ENCODE peak calls at places on chromosomes 13 and 19, in six cellular contexts. One of them, this sample, is unnamed.

GRCh38 chr13:113041821-113042335 is 63.7 kb upstream of the F7 start:
- DNase-seq in H1: no peak
- DNase-seq in upper lobe of left lung: no peak
- DNase-seq in stomach: no peak
- DNase-seq in transverse colon: no peak
- DNase-seq in SK-N-SH: no peak
- DNase-seq in this sample: no peak

GRCh38 chr13:111227405-111227804 is 93.0 kb upstream of the TEX29 start:
- DNase-seq in upper lobe of left lung: no peak
- DNase-seq in stomach: no peak
- DNase-seq in transverse colon: no peak
- DNase-seq in H1: no peak
- DNase-seq in SK-N-SH: no peak
- DNase-seq in this sample: no peak

GRCh38 chr19:4911314-4911713 is 2.0 kb downstream of the UHRF1 start:
- DNase-seq in transverse colon: no peak
- DNase-seq in upper lobe of left lung: no peak
- DNase-seq in SK-N-SH: no peak
- DNase-seq in stomach: no peak
- DNase-seq in H1: no peak
- DNase-seq in this sample: no peak

GRCh38 chr19:46299004-46299509 is 2.2 kb downstream of the HIF3A start:
- DNase-seq in H1: no peak
- DNase-seq in stomach: peak; percentile 99
- DNase-seq in transverse colon: peak; percentile 98
- DNase-seq in upper lobe of left lung: peak; percentile 95
- DNase-seq in SK-N-SH: peak; percentile 99
- DNase-seq in this sample: peak; percentile 99

GRCh38 chr19:39778763-39779162 is at the start of gene LEUTX:
- DNase-seq in H1: no peak
- DNase-seq in stomach: no peak
- DNase-seq in SK-N-SH: no peak
- DNase-seq in upper lobe of left lung: no peak
- DNase-seq in transverse colon: no peak
- DNase-seq in this sample: no peak

GRCh38 chr19:39299404-39299803 is 3.2 kb downstream of the IFNL1 start:
- DNase-seq in upper lobe of left lung: no peak
- DNase-seq in SK-N-SH: no peak
- DNase-seq in stomach: no peak
- DNase-seq in H1: no peak
- DNase-seq in transverse colon: no peak
- DNase-seq in this sample: no peak

GRCh38 chr13:99018418-99019180 is 40.7 kb upstream of the DOCK9 start:
- DNase-seq in upper lobe of left lung: no peak
- DNase-seq in transverse colon: no peak
- DNase-seq in stomach: no peak
- DNase-seq in H1: no peak
- DNase-seq in SK-N-SH: no peak
- DNase-seq in this sample: peak; percentile 14

GRCh38 chr19:4473708-4474503 is 1.8 kb downstream of the HDGFL2 start:
- DNase-seq in H1: peak; percentile 52
- DNase-seq in transverse colon: no peak
- DNase-seq in stomach: no peak
- DNase-seq in upper lobe of left lung: no peak
- DNase-seq in SK-N-SH: peak; percentile 43
- DNase-seq in this sample: no peak

GRCh38 chr13:76523740-76524382 is 362.3 kb downstream of the KCTD12 start:
- DNase-seq in SK-N-SH: no peak
- DNase-seq in upper lobe of left lung: no peak
- DNase-seq in H1: no peak
- DNase-seq in stomach: no peak
- DNase-seq in transverse colon: no peak
- DNase-seq in this sample: no peak

DNA sequence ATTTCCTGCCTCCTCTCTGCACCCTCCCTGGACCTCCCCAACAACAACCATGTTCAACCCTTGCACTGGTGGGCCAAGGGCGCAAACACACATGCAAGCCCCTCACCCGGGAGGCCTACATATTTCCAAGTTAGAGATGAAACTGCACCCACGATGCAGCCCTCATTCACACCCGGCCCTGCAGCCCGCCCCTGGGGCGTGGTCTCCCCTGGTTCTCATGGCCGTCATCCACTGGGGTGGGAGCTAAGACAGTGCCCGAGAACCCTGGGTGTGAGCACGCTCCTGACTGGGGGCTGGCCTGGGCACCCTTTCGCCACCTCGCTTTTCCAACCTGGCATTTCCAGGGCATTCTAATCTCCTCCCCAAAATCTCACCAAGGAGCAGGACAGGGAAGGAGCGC is 7.0 kb upstream of the SLC7A10 start:
- DNase-seq in SK-N-SH: no peak
- DNase-seq in upper lobe of left lung: no peak
- DNase-seq in transverse colon: no peak
- DNase-seq in stomach: no peak
- DNase-seq in H1: no peak
- DNase-seq in this sample: no peak
- H3K27ac ChIP-seq in SK-N-SH: no peak overlapping the region
- H3K27ac ChIP-seq in upper lobe of left lung: no peak overlapping the region
- H3K27ac ChIP-seq in transverse colon: no peak overlapping the region
- H3K27ac ChIP-seq in stomach: no peak overlapping the region
- H3K27ac ChIP-seq in H1: no peak overlapping the region
- H3K27ac ChIP-seq in this sample: no peak overlapping the region

GRCh38 chr13:47374741-47375140 is 477.9 kb upstream of the HTR2A start:
- DNase-seq in H1: no peak
- DNase-seq in stomach: no peak
- DNase-seq in upper lobe of left lung: no peak
- DNase-seq in transverse colon: no peak
- DNase-seq in SK-N-SH: no peak
- DNase-seq in this sample: no peak
- TF ChIP-seq POLR2AphosphoS5 in H1: no peak
- TF ChIP-seq POLR2AphosphoS5 in stomach: no peak
- TF ChIP-seq POLR2AphosphoS5 in upper lobe of left lung: no peak
- TF ChIP-seq POLR2AphosphoS5 in transverse colon: no peak
- TF ChIP-seq POLR2AphosphoS5 in SK-N-SH: no peak
- TF ChIP-seq POLR2AphosphoS5 in this sample: no peak

GRCh38 chr13:109780880-109781383 is 5.5 kb downstream of the IRS2 start:
- DNase-seq in transverse colon: no peak
- DNase-seq in upper lobe of left lung: no peak
- DNase-seq in stomach: no peak
- DNase-seq in H1: no peak
- DNase-seq in SK-N-SH: no peak
- DNase-seq in this sample: peak; percentile 60
- H3K27ac ChIP-seq in transverse colon: peak overlapping the region; percentile 41
- H3K27ac ChIP-seq in upper lobe of left lung: no peak overlapping the region
- H3K27ac ChIP-seq in stomach: peak overlapping the region; percentile 77
- H3K27ac ChIP-seq in H1: no peak overlapping the region
- H3K27ac ChIP-seq in SK-N-SH: peak overlapping the region; percentile 64
- H3K27ac ChIP-seq in this sample: peak overlapping the region; percentile 94

GRCh38 chr19:48588670-48589399 is 17.7 kb upstream of the SPACA4 start:
- DNase-seq in transverse colon: peak; percentile 95
- DNase-seq in stomach: peak; percentile 96
- DNase-seq in upper lobe of left lung: peak; percentile 93
- DNase-seq in H1: peak; percentile 99
- DNase-seq in SK-N-SH: peak; percentile 92
- DNase-seq in this sample: peak; percentile 96
- TF ChIP-seq POLR2AphosphoS5 in transverse colon: peak; percentile 26
- TF ChIP-seq POLR2AphosphoS5 in stomach: no peak
- TF ChIP-seq POLR2AphosphoS5 in upper lobe of left lung: peak; percentile 51
- TF ChIP-seq POLR2AphosphoS5 in H1: no peak
- TF ChIP-seq POLR2AphosphoS5 in SK-N-SH: no peak
- TF ChIP-seq POLR2AphosphoS5 in this sample: peak; percentile 61

GRCh38 chr19:13833330-13834265 is 38.4 kb downstream of the ZSWIM4 start:
- DNase-seq in stomach: peak; percentile 95
- DNase-seq in transverse colon: peak; percentile 97
- DNase-seq in upper lobe of left lung: peak; percentile 94
- DNase-seq in H1: peak; percentile 99
- DNase-seq in SK-N-SH: peak; percentile 99
- DNase-seq in this sample: peak; percentile 98
- H3K27ac ChIP-seq in stomach: peak overlapping the region; percentile 99
- H3K27ac ChIP-seq in transverse colon: peak overlapping the region; percentile 99
- H3K27ac ChIP-seq in upper lobe of left lung: peak overlapping the region; percentile 99
- H3K27ac ChIP-seq in H1: peak overlapping the region; percentile 3
- H3K27ac ChIP-seq in SK-N-SH: peak overlapping the region; percentile 97
- H3K27ac ChIP-seq in this sample: peak overlapping the region; percentile 100

DNA sequence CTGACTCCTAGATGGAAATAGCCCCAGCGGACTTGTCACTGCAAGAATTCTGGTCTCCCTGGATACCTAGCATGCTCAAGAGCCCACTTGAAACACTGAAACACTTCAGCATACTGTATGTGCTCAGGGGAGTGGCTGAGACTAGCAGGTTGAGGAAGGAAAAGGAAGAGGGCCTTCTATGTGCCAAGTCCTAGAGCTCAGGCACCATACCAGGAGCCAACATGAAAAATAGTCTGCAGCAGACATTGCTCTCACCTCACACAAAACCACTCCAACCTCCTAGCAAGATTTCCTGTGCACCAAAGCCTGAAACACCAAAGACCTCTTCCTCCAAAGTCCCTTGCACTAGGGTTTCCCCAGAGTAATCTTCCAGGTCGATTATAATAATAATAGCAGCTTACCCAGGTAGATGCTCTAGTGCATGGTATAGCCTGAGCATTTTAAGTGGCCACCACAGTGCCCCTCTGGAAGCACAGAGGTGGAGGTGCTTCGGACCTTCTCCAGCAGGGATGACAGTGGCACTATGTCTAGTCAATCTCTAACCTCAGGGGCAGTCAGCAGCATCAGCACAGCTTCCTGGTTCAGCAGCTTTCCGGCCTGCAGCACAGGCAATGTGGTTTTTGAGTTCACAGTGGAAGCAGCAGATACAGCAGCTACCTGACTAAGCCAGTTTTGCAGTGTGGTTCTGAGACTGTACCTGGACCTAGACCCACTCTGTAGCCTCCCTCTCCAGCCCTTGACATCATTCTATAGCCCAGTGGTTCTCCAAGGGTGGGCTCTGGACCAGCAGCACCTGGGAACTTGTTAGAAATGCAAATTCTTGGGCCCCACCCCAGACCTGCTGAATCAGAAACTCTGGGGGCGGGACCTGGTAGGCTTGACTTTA is 45.6 kb upstream of the UBE2L5 start:
- DNase-seq in transverse colon: peak; percentile 67
- DNase-seq in H1: no peak
- DNase-seq in SK-N-SH: no peak
- DNase-seq in upper lobe of left lung: peak; percentile 74
- DNase-seq in stomach: peak; percentile 45
- DNase-seq in this sample: no peak
- TF ChIP-seq POLR2AphosphoS5 in transverse colon: peak; percentile 32
- TF ChIP-seq POLR2AphosphoS5 in H1: no peak
- TF ChIP-seq POLR2AphosphoS5 in SK-N-SH: no peak
- TF ChIP-seq POLR2AphosphoS5 in upper lobe of left lung: no peak
- TF ChIP-seq POLR2AphosphoS5 in stomach: no peak
- TF ChIP-seq POLR2AphosphoS5 in this sample: no peak